ENCODE peak calls at places on chromosome 12, in five cellular contexts. One of them, this sample, is unnamed.

GRCh38 chr12:70774055-70774454 is 136.8 kb upstream of the PTPRB start:
- DNase-seq in IMR-90: no peak
- DNase-seq in PC-3: peak; percentile 93
- DNase-seq in neuronal stem cell: no peak
- DNase-seq in kidney: no peak
- DNase-seq in this sample: peak; percentile 15

GRCh38 chr12:46933947-46934346 is 108.2 kb upstream of the SLC38A4 start:
- DNase-seq in IMR-90: peak; percentile 77
- DNase-seq in PC-3: peak; percentile 77
- DNase-seq in neuronal stem cell: peak; percentile 5
- DNase-seq in kidney: no peak
- DNase-seq in this sample: peak; percentile 87

GRCh38 chr12:113092478-113093408 is 36.2 kb downstream of the DTX1 start:
- DNase-seq in IMR-90: no peak
- DNase-seq in PC-3: peak; percentile 19
- DNase-seq in neuronal stem cell: peak; percentile 24
- DNase-seq in kidney: peak; percentile 82
- DNase-seq in this sample: no peak

GRCh38 chr12:84973026-84973425 is 60.4 kb upstream of the SLC6A15 start:
- DNase-seq in IMR-90: no peak
- DNase-seq in PC-3: no peak
- DNase-seq in neuronal stem cell: no peak
- DNase-seq in kidney: no peak
- DNase-seq in this sample: no peak

GRCh38 chr12:30719060-30719459 is 23.4 kb upstream of the IPO8 start:
- DNase-seq in IMR-90: peak; percentile 85
- DNase-seq in PC-3: peak; percentile 27
- DNase-seq in neuronal stem cell: no peak
- DNase-seq in kidney: no peak
- DNase-seq in this sample: peak; percentile 84

GRCh38 chr12:126898562-126898961 is 1368.4 kb upstream of the TMEM132C start:
- DNase-seq in IMR-90: no peak
- DNase-seq in PC-3: no peak
- DNase-seq in neuronal stem cell: no peak
- DNase-seq in kidney: no peak
- DNase-seq in this sample: no peak

GRCh38 chr12:77442633-77443032 is 377.3 kb upstream of the E2F7 start:
- DNase-seq in IMR-90: no peak
- DNase-seq in PC-3: no peak
- DNase-seq in neuronal stem cell: no peak
- DNase-seq in kidney: no peak
- DNase-seq in this sample: no peak

GRCh38 chr12:109715310-109716091 is 1.9 kb downstream of the FAM222A start:
- DNase-seq in IMR-90: no peak
- DNase-seq in PC-3: no peak
- DNase-seq in neuronal stem cell: no peak
- DNase-seq in kidney: no peak
- DNase-seq in this sample: no peak

GRCh38 chr12:44875954-44876553 is at the start of gene NELL2:
- DNase-seq in IMR-90: no peak
- DNase-seq in PC-3: peak; percentile 40
- DNase-seq in neuronal stem cell: peak; percentile 91
- DNase-seq in kidney: peak; percentile 63
- DNase-seq in this sample: peak; percentile 56

GRCh38 chr12:65362231-65362630 is 83.7 kb downstream of the MSRB3 start:
- DNase-seq in IMR-90: peak; percentile 22
- DNase-seq in PC-3: no peak
- DNase-seq in neuronal stem cell: no peak
- DNase-seq in kidney: no peak
- DNase-seq in this sample: no peak

GRCh38 chr12:12975322-12976077 is 23.5 kb upstream of the GPRC5D start:
- DNase-seq in IMR-90: peak; percentile 59
- DNase-seq in PC-3: peak; percentile 53
- DNase-seq in neuronal stem cell: no peak
- DNase-seq in kidney: no peak
- DNase-seq in this sample: peak; percentile 63

GRCh38 chr12:57740656-57741412 is 2.3 kb upstream of the AGAP2 start:
- DNase-seq in IMR-90: no peak
- DNase-seq in PC-3: no peak
- DNase-seq in neuronal stem cell: no peak
- DNase-seq in kidney: no peak
- DNase-seq in this sample: no peak

GRCh38 chr12:58847876-58848600 is 72.3 kb downstream of the LRIG3 start:
- DNase-seq in IMR-90: no peak
- DNase-seq in PC-3: no peak
- DNase-seq in neuronal stem cell: no peak
- DNase-seq in kidney: no peak
- DNase-seq in this sample: no peak

GRCh38 chr12:48198619-48198973 is 4.5 kb downstream of the OR10AD1 start:
- DNase-seq in IMR-90: no peak
- DNase-seq in PC-3: no peak
- DNase-seq in neuronal stem cell: no peak
- DNase-seq in kidney: peak; percentile 75
- DNase-seq in this sample: peak; percentile 44

GRCh38 chr12:24416423-24417109 is 467.1 kb upstream of the SOX5 start:
- DNase-seq in IMR-90: no peak
- DNase-seq in PC-3: no peak
- DNase-seq in neuronal stem cell: no peak
- DNase-seq in kidney: no peak
- DNase-seq in this sample: no peak

GRCh38 chr12:103924761-103925641 is 5.2 kb upstream of the HSP90B1 start:
- DNase-seq in IMR-90: peak; percentile 88
- DNase-seq in PC-3: peak; percentile 77
- DNase-seq in neuronal stem cell: no peak
- DNase-seq in kidney: no peak
- DNase-seq in this sample: peak; percentile 24

GRCh38 chr12:15522574-15523187 is 200.4 kb downstream of the PTPRO start:
- DNase-seq in IMR-90: peak; percentile 34
- DNase-seq in PC-3: peak; percentile 67
- DNase-seq in neuronal stem cell: no peak
- DNase-seq in kidney: no peak
- DNase-seq in this sample: peak; percentile 79

GRCh38 chr12:4114986-4115385 is 158.6 kb upstream of the CCND2 start:
- DNase-seq in IMR-90: no peak
- DNase-seq in PC-3: no peak
- DNase-seq in neuronal stem cell: no peak
- DNase-seq in kidney: peak; percentile 42
- DNase-seq in this sample: no peak

GRCh38 chr12:124695861-124696260 is 128.4 kb upstream of the NCOR2 start:
- DNase-seq in IMR-90: peak; percentile 38
- DNase-seq in PC-3: peak; percentile 39
- DNase-seq in neuronal stem cell: no peak
- DNase-seq in kidney: peak; percentile 66
- DNase-seq in this sample: peak; percentile 24

GRCh38 chr12:124836759-124837158 is 26.9 kb downstream of the SCARB1 start:
- DNase-seq in IMR-90: no peak
- DNase-seq in PC-3: no peak
- DNase-seq in neuronal stem cell: no peak
- DNase-seq in kidney: no peak
- DNase-seq in this sample: no peak

GRCh38 chr12:28611115-28611435 is 420.8 kb downstream of the CCDC91 start:
- DNase-seq in IMR-90: peak; percentile 93
- DNase-seq in PC-3: peak; percentile 91
- DNase-seq in neuronal stem cell: no peak
- DNase-seq in kidney: no peak
- DNase-seq in this sample: peak; percentile 93

GRCh38 chr12:1435456-1435855 is 158.9 kb downstream of the FBXL14 start:
- DNase-seq in IMR-90: peak; percentile 53
- DNase-seq in PC-3: no peak
- DNase-seq in neuronal stem cell: no peak
- DNase-seq in kidney: no peak
- DNase-seq in this sample: peak; percentile 34

GRCh38 chr12:44812062-44812461 is 64.1 kb downstream of the NELL2 start:
- DNase-seq in IMR-90: no peak
- DNase-seq in PC-3: peak; percentile 22
- DNase-seq in neuronal stem cell: no peak
- DNase-seq in kidney: no peak
- DNase-seq in this sample: no peak

GRCh38 chr12:107845226-107845979 is 70.9 kb downstream of the ASCL4 start:
- DNase-seq in IMR-90: no peak
- DNase-seq in PC-3: no peak
- DNase-seq in neuronal stem cell: no peak
- DNase-seq in kidney: no peak
- DNase-seq in this sample: no peak

GRCh38 chr12:45518516-45519235 is 210.8 kb upstream of the ARID2 start:
- DNase-seq in IMR-90: no peak
- DNase-seq in PC-3: no peak
- DNase-seq in neuronal stem cell: no peak
- DNase-seq in kidney: no peak
- DNase-seq in this sample: no peak

GRCh38 chr12:53986686-53987180 is 1.8 kb downstream of the HOXC10 start:
- DNase-seq in IMR-90: no peak
- DNase-seq in PC-3: no peak
- DNase-seq in neuronal stem cell: no peak
- DNase-seq in kidney: no peak
- DNase-seq in this sample: no peak

GRCh38 chr12:53990311-53991076 is 5.5 kb downstream of the HOXC10 start:
- DNase-seq in IMR-90: no peak
- DNase-seq in PC-3: peak; percentile 67
- DNase-seq in neuronal stem cell: no peak
- DNase-seq in kidney: peak; percentile 63
- DNase-seq in this sample: no peak

GRCh38 chr12:53989227-53990113 is 4.5 kb downstream of the HOXC10 start:
- DNase-seq in IMR-90: peak; percentile 45
- DNase-seq in PC-3: peak; percentile 77
- DNase-seq in neuronal stem cell: no peak
- DNase-seq in kidney: peak; percentile 82
- DNase-seq in this sample: peak; percentile 72

GRCh38 chr12:53987748-53988147 is 2.8 kb downstream of the HOXC10 start:
- DNase-seq in IMR-90: no peak
- DNase-seq in PC-3: no peak
- DNase-seq in neuronal stem cell: no peak
- DNase-seq in kidney: no peak
- DNase-seq in this sample: no peak

GRCh38 chr12:53988519-53989226 is 3.7 kb downstream of the HOXC10 start:
- DNase-seq in IMR-90: no peak
- DNase-seq in PC-3: no peak
- DNase-seq in neuronal stem cell: no peak
- DNase-seq in kidney: peak; percentile 73
- DNase-seq in this sample: no peak
- H3K9ac ChIP-seq in IMR-90: no peak overlapping the region
- H3K9ac ChIP-seq in PC-3: peak overlapping the region; percentile 37
- H3K9ac ChIP-seq in neuronal stem cell: no peak overlapping the region
- H3K9ac ChIP-seq in kidney: peak overlapping the region; percentile 57
- H3K9ac ChIP-seq in this sample: peak overlapping the region; percentile 96

GRCh38 chr12:92585106-92585775 is 117.5 kb upstream of the PLEKHG7 start:
- DNase-seq in IMR-90: no peak
- DNase-seq in PC-3: no peak
- DNase-seq in neuronal stem cell: no peak
- DNase-seq in kidney: no peak
- DNase-seq in this sample: peak; percentile 41

GRCh38 chr12:92582888-92583287 is 119.9 kb upstream of the PLEKHG7 start:
- DNase-seq in IMR-90: no peak
- DNase-seq in PC-3: no peak
- DNase-seq in neuronal stem cell: no peak
- DNase-seq in kidney: no peak
- DNase-seq in this sample: no peak

GRCh38 chr12:92581579-92581978 is 121.2 kb upstream of the PLEKHG7 start:
- DNase-seq in IMR-90: no peak
- DNase-seq in PC-3: no peak
- DNase-seq in neuronal stem cell: no peak
- DNase-seq in kidney: no peak
- DNase-seq in this sample: no peak

GRCh38 chr12:92582466-92582865 is 120.3 kb upstream of the PLEKHG7 start:
- DNase-seq in IMR-90: no peak
- DNase-seq in PC-3: no peak
- DNase-seq in neuronal stem cell: no peak
- DNase-seq in kidney: no peak
- DNase-seq in this sample: no peak

GRCh38 chr12:92583910-92584309 is 118.9 kb upstream of the PLEKHG7 start:
- DNase-seq in IMR-90: no peak
- DNase-seq in PC-3: no peak
- DNase-seq in neuronal stem cell: no peak
- DNase-seq in kidney: no peak
- DNase-seq in this sample: no peak
- H3K4me3 ChIP-seq in IMR-90: no peak overlapping the region
- H3K4me3 ChIP-seq in PC-3: no peak overlapping the region
- H3K4me3 ChIP-seq in neuronal stem cell: no peak overlapping the region
- H3K4me3 ChIP-seq in kidney: no peak overlapping the region
- H3K4me3 ChIP-seq in this sample: no peak overlapping the region

GRCh38 chr12:120117961-120118709 is 1.6 kb upstream of the RAB35 start:
- DNase-seq in IMR-90: peak; percentile 67
- DNase-seq in PC-3: peak; percentile 71
- DNase-seq in neuronal stem cell: no peak
- DNase-seq in kidney: no peak
- DNase-seq in this sample: peak; percentile 41

GRCh38 chr12:120116792-120117651 is 469 bp upstream of the RAB35 start:
- DNase-seq in IMR-90: peak; percentile 90
- DNase-seq in PC-3: peak; percentile 97
- DNase-seq in neuronal stem cell: peak; percentile 96
- DNase-seq in kidney: peak; percentile 99
- DNase-seq in this sample: peak; percentile 97

GRCh38 chr12:120116443-120116791 is at the start of gene RAB35:
- DNase-seq in IMR-90: no peak
- DNase-seq in PC-3: no peak
- DNase-seq in neuronal stem cell: no peak
- DNase-seq in kidney: no peak
- DNase-seq in this sample: no peak

GRCh38 chr12:120119395-120119973 is 2.9 kb upstream of the RAB35 start:
- DNase-seq in IMR-90: peak; percentile 90
- DNase-seq in PC-3: peak; percentile 52
- DNase-seq in neuronal stem cell: no peak
- DNase-seq in kidney: no peak
- DNase-seq in this sample: peak; percentile 68

DNA sequence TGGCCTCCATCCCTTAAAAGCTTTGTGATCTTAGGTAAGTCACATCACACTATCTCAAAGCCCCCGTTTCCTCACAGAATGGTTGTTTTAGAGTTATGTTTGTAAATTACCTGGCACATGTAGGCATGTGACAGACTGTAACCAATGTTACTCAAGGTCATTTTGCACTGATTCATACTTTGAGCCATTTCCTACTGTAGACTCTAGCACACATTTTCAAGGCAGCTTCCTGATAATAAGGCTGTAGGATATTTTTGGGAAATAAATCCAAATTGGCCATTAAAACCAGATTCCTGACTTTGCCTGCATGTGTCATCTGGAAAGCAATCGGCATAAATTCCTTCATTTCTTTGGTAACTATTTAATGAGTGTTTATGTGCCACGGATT is 2.2 kb upstream of the RAB35 start:
- DNase-seq in IMR-90: peak; percentile 43
- DNase-seq in PC-3: peak; percentile 41
- DNase-seq in neuronal stem cell: no peak
- DNase-seq in kidney: no peak
- DNase-seq in this sample: peak; percentile 28
- H3K9ac ChIP-seq in IMR-90: peak overlapping the region; percentile 11
- H3K9ac ChIP-seq in PC-3: peak overlapping the region; percentile 95
- H3K9ac ChIP-seq in neuronal stem cell: peak overlapping the region; percentile 7
- H3K9ac ChIP-seq in kidney: no peak overlapping the region
- H3K9ac ChIP-seq in this sample: peak overlapping the region; percentile 97

DNA sequence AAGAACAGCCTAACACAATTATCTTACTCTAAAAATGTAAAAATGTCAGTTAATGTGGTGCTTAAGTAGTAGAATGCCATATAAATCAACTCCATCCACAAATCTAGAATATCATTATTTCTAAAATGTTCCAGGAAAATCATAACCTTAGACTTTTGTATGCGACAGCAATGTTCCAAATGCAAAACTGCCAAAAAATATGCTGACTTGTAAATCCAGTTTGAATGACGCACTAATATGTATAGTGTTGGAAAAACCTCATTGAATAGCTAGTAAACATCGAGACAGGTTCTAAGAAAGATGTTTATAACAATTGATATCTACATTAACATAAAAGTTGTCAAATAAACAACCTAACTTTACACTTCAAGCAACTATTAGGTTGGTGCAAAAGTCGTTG is 469.1 kb upstream of the PRICKLE1 start:
- DNase-seq in IMR-90: no peak
- DNase-seq in PC-3: no peak
- DNase-seq in neuronal stem cell: no peak
- DNase-seq in kidney: no peak
- DNase-seq in this sample: no peak
- H3K4me3 ChIP-seq in IMR-90: no peak overlapping the region
- H3K4me3 ChIP-seq in PC-3: no peak overlapping the region
- H3K4me3 ChIP-seq in neuronal stem cell: no peak overlapping the region
- H3K4me3 ChIP-seq in kidney: no peak overlapping the region
- H3K4me3 ChIP-seq in this sample: no peak overlapping the region

This sample was measured in adipocyte.